ENCODE peak calls at places on chromosomes 7 and 10, in eight cellular contexts. B is heart right ventricle, V is hepatocyte, U is H1, F is ELR, A is NCI-H1436, X is ovary, G is cardiac muscle cell. H is an unnamed sample.
A peak's percentile ranks its signal among the peaks of the same experiment; 100 is the strongest.

GRCh38 chr7:19327011-19327410 is 181.8 kb upstream of the FERD3L start:
- DNase-seq in V (no peak), U (no peak), X (no peak), A (no peak), G (peak; percentile 83), B (peak; percentile 7), F (no peak), H (no peak)

GRCh38 chr7:27917119-27917518 is 177.2 kb downstream of the TAX1BP1 start:
- DNase-seq in B (no peak), U (no peak), V (no peak), X (no peak), F (no peak), G (no peak), A (no peak), H (no peak)

GRCh38 chr10:377228-377627 is 242.0 kb downstream of the ZMYND11 start:
- DNase-seq in A (no peak), F (no peak), V (no peak), U (no peak), G (no peak), X (no peak), B (no peak), H (no peak)

GRCh38 chr7:147197006-147197405 is 1080.4 kb downstream of the CNTNAP2 start:
- DNase-seq in B (no peak), X (no peak), F (peak; percentile 11), U (no peak), A (peak; percentile 19), G (no peak), V (no peak), H (no peak)

GRCh38 chr10:47195274-47195885 is 104.6 kb upstream of the GDF10 start:
- DNase-seq in X (no peak), A (no peak), G (no peak), U (no peak), F (no peak), V (no peak), B (no peak), H (no peak)

GRCh38 chr10:125146791-125147604 is 13.4 kb downstream of the CTBP2 start:
- DNase-seq in V (no peak), X (no peak), B (no peak), F (peak; percentile 80), U (no peak), G (no peak), A (no peak), H (peak; percentile 39)

GRCh38 chr10:20737107-20737506 is 160.0 kb downstream of the NEBL start:
- DNase-seq in U (no peak), B (no peak), G (no peak), V (no peak), X (no peak), F (no peak), A (no peak), H (no peak)

GRCh38 chr10:97540669-97541500 is 31.7 kb upstream of the ANKRD2 start:
- DNase-seq in G (peak; percentile 64), V (no peak), B (no peak), X (peak; percentile 46), U (no peak), A (no peak), F (no peak), H (peak; percentile 61)

GRCh38 chr7:43879477-43879876 is 10.2 kb upstream of the MRPS24 start:
- DNase-seq in G (peak; percentile 55), U (no peak), F (peak; percentile 94), V (no peak), A (no peak), B (no peak), X (no peak), H (no peak)

GRCh38 chr7:100874300-100874576 is 665 bp upstream of the SRRT start:
- DNase-seq in G (no peak), F (no peak), U (no peak), X (peak; percentile 52), A (no peak), V (no peak), B (no peak), H (peak; percentile 39)